ENCODE peak calls at places on chromosome 21, in nine cellular contexts. V, K, P, E, C, L, Q, B and Z are unnamed samples.

GRCh38 chr21:46035809-46036695 is 54.5 kb downstream of the COL6A1 start:
- DNase-seq in V (no peak), K (no peak), P (peak), E (no peak), C (no peak), L (no peak), Q (no peak), B (no peak), Z (peak)

GRCh38 chr21:18801468-18801867 is 397.9 kb upstream of the TMPRSS15 start:
- DNase-seq in V (no peak), K (no peak), P (no peak), E (no peak), C (peak), L (no peak), Q (no peak), B (no peak), Z (no peak)

GRCh38 chr21:45289655-45290515 is 2.2 kb upstream of the POFUT2 start:
- DNase-seq in V (no peak), K (no peak), P (no peak), E (no peak), C (no peak), L (no peak), Q (peak), B (no peak), Z (no peak)

GRCh38 chr21:18228060-18228739 is 16.4 kb upstream of the CHODL start:
- DNase-seq in V (no peak), K (no peak), P (no peak), E (no peak), C (no peak), L (no peak), Q (no peak), B (no peak), Z (no peak)

GRCh38 chr21:16579538-16579937 is 849.8 kb downstream of the USP25 start:
- DNase-seq in V (no peak), K (no peak), P (no peak), E (peak), C (no peak), L (no peak), Q (peak), B (no peak), Z (no peak)

GRCh38 chr21:34807881-34808568 is 139.2 kb downstream of the CLIC6 start:
- DNase-seq in V (no peak), K (peak), P (peak), E (no peak), C (no peak), L (peak), Q (peak), B (peak), Z (no peak)

GRCh38 chr21:45998871-45999580 is 17.5 kb downstream of the COL6A1 start:
- DNase-seq in V (no peak), K (no peak), P (peak), E (no peak), C (no peak), L (no peak), Q (no peak), B (no peak), Z (no peak)

GRCh38 chr21:42013901-42014300 is 3.7 kb upstream of the ZBTB21 start:
- DNase-seq in V (no peak), K (no peak), P (no peak), E (no peak), C (no peak), L (no peak), Q (no peak), B (no peak), Z (peak)

GRCh38 chr21:41567901-41568510 is 60.0 kb upstream of the TMPRSS2 start:
- DNase-seq in V (no peak), K (no peak), P (no peak), E (no peak), C (no peak), L (no peak), Q (no peak), B (no peak), Z (no peak)

GRCh38 chr21:36024782-36025181 is 35.5 kb downstream of the SETD4 start:
- DNase-seq in V (no peak), K (no peak), P (no peak), E (no peak), C (no peak), L (no peak), Q (no peak), B (no peak), Z (no peak)

GRCh38 chr21:38440746-38441145 is 57.5 kb downstream of the ERG start:
- DNase-seq in V (no peak), K (peak), P (no peak), E (no peak), C (peak), L (no peak), Q (peak), B (no peak), Z (no peak)

GRCh38 chr21:17352937-17353655 is 159.7 kb upstream of the CXADR start:
- DNase-seq in V (no peak), K (no peak), P (no peak), E (no peak), C (no peak), L (no peak), Q (no peak), B (no peak), Z (no peak)

GRCh38 chr21:24375201-24375600 is 1232.1 kb downstream of the MRPL39 start:
- DNase-seq in V (no peak), K (no peak), P (no peak), E (peak), C (no peak), L (peak), Q (no peak), B (no peak), Z (no peak)

GRCh38 chr21:38985423-38986378 is 180.0 kb downstream of the ETS2 start:
- DNase-seq in V (peak), K (no peak), P (peak), E (peak), C (peak), L (no peak), Q (peak), B (peak), Z (no peak)

GRCh38 chr21:43306911-43307676 is 119.8 kb downstream of the SIK1 start:
- DNase-seq in V (peak), K (no peak), P (peak), E (no peak), C (no peak), L (no peak), Q (peak), B (no peak), Z (no peak)

GRCh38 chr21:37531402-37532042 is 164.9 kb downstream of the DYRK1A start:
- DNase-seq in V (no peak), K (no peak), P (peak), E (peak), C (no peak), L (no peak), Q (no peak), B (no peak), Z (no peak)

GRCh38 chr21:26769613-26770188 is 75.5 kb downstream of the ADAMTS1 start:
- DNase-seq in V (no peak), K (no peak), P (no peak), E (no peak), C (peak), L (no peak), Q (peak), B (peak), Z (peak)

GRCh38 chr21:38905328-38905727 is 99.6 kb downstream of the ETS2 start:
- DNase-seq in V (no peak), K (no peak), P (no peak), E (no peak), C (no peak), L (no peak), Q (no peak), B (no peak), Z (no peak)

GRCh38 chr21:20603236-20603635 is 395.0 kb upstream of the NCAM2 start:
- DNase-seq in V (no peak), K (no peak), P (no peak), E (no peak), C (no peak), L (no peak), Q (no peak), B (no peak), Z (no peak)

GRCh38 chr21:38511662-38512243 is 13.5 kb upstream of the ERG start:
- DNase-seq in V (no peak), K (no peak), P (no peak), E (no peak), C (no peak), L (no peak), Q (no peak), B (no peak), Z (no peak)

GRCh38 chr21:44418108-44418875 is 37.0 kb upstream of the LRRC3 start:
- DNase-seq in V (no peak), K (no peak), P (no peak), E (no peak), C (no peak), L (no peak), Q (no peak), B (no peak), Z (no peak)

GRCh38 chr21:39083377-39084008 is 99.8 kb downstream of the PSMG1 start:
- DNase-seq in V (no peak), K (no peak), P (no peak), E (peak), C (no peak), L (no peak), Q (no peak), B (peak), Z (no peak)

GRCh38 chr21:46115441-46116188 is 17.7 kb downstream of the COL6A2 start:
- DNase-seq in V (no peak), K (no peak), P (peak), E (peak), C (no peak), L (no peak), Q (no peak), B (no peak), Z (no peak)

GRCh38 chr21:35303085-35303484 is 254.0 kb upstream of the RUNX1 start:
- DNase-seq in V (no peak), K (peak), P (no peak), E (no peak), C (no peak), L (no peak), Q (peak), B (no peak), Z (no peak)

GRCh38 chr21:37862536-37862935 is 53.7 kb downstream of the KCNJ6 start:
- DNase-seq in V (no peak), K (no peak), P (no peak), E (no peak), C (no peak), L (no peak), Q (peak), B (no peak), Z (peak)

GRCh38 chr21:44517175-44517899 is 22.7 kb downstream of the KRTAP10-1 start:
- DNase-seq in V (no peak), K (no peak), P (no peak), E (no peak), C (no peak), L (no peak), Q (no peak), B (no peak), Z (no peak)

GRCh38 chr21:44869860-44870747 is 3.4 kb downstream of the PTTG1IP start:
- DNase-seq in V (no peak), K (peak), P (peak), E (peak), C (no peak), L (no peak), Q (peak), B (peak), Z (no peak)

GRCh38 chr21:25733859-25734653 is 648 bp downstream of the ATP5PF start:
- DNase-seq in V (peak), K (no peak), P (peak), E (peak), C (peak), L (peak), Q (peak), B (no peak), Z (peak)

GRCh38 chr21:41840880-41841279 is 38.3 kb downstream of the PRDM15 start:
- DNase-seq in V (no peak), K (no peak), P (no peak), E (no peak), C (no peak), L (no peak), Q (no peak), B (no peak), Z (no peak)

GRCh38 chr21:39467746-39468145 is 16.0 kb downstream of the SH3BGR start:
- DNase-seq in V (no peak), K (no peak), P (no peak), E (no peak), C (no peak), L (no peak), Q (no peak), B (no peak), Z (no peak)